ENCODE peak calls at places on chromosomes 3 and 15, in seven cellular contexts. N is gastrocnemius medialis; P is CD8-positive, alpha-beta T cell; Y is osteocyte; H is HCT116; F is IMR-90; U is uterus. L is an unnamed sample.

GRCh38 chr15:68210821-68211655 is 5.9 kb upstream of the CALML4 start:
- DNase-seq in N (no peak), P (peak), Y (peak), H (no peak), F (peak), U (peak), L (peak)

GRCh38 chr3:188432826-188433525 is 279.0 kb downstream of the LPP start:
- DNase-seq in N (no peak), P (no peak), Y (no peak), H (no peak), F (peak), U (no peak), L (peak)

GRCh38 chr3:127482216-127483004 is 108.1 kb downstream of the TPRA1 start:
- DNase-seq in N (no peak), P (no peak), Y (no peak), H (no peak), F (peak), U (no peak), L (no peak)

GRCh38 chr3:110341047-110341446 is 730.6 kb upstream of the NECTIN3 start:
- DNase-seq in N (no peak), P (no peak), Y (no peak), H (no peak), F (peak), U (no peak), L (no peak)

GRCh38 chr15:77747175-77748077 is 114.7 kb upstream of the LINGO1 start:
- DNase-seq in N (no peak), P (no peak), Y (no peak), H (no peak), F (no peak), U (no peak), L (no peak)

GRCh38 chr15:59169337-59169736 is 37.3 kb upstream of the LDHAL6B start:
- DNase-seq in N (no peak), P (no peak), Y (no peak), H (no peak), F (peak), U (no peak), L (no peak)

GRCh38 chr15:68158046-68158628 is 47.0 kb downstream of the CALML4 start:
- DNase-seq in N (no peak), P (no peak), Y (no peak), H (no peak), F (peak), U (no peak), L (no peak)

GRCh38 chr3:139202226-139202958 is 141.4 kb upstream of the MRPS22 start:
- DNase-seq in N (no peak), P (no peak), Y (no peak), H (peak), F (no peak), U (no peak), L (peak)

GRCh38 chr3:187215460-187215859 is 18.2 kb downstream of the RTP1 start:
- DNase-seq in N (no peak), P (no peak), Y (no peak), H (no peak), F (no peak), U (no peak), L (no peak)

GRCh38 chr3:127985655-127986225 is 66.5 kb upstream of the SEC61A1 start:
- DNase-seq in N (no peak), P (no peak), Y (no peak), H (no peak), F (no peak), U (no peak), L (no peak)

GRCh38 chr15:39124155-39124924 is 456.5 kb upstream of the THBS1 start:
- DNase-seq in N (no peak), P (no peak), Y (no peak), H (no peak), F (peak), U (no peak), L (no peak)

GRCh38 chr3:126911162-126912026 is 71.5 kb upstream of the PLXNA1 start:
- DNase-seq in N (peak), P (peak), Y (no peak), H (peak), F (peak), U (no peak), L (peak)

GRCh38 chr15:92921215-92922131 is 21.3 kb downstream of the CHD2 start:
- DNase-seq in N (no peak), P (no peak), Y (no peak), H (peak), F (peak), U (no peak), L (peak)

GRCh38 chr15:65663521-65663920 is 41.8 kb downstream of the SLC24A1 start:
- DNase-seq in N (no peak), P (no peak), Y (no peak), H (no peak), F (no peak), U (no peak), L (no peak)

GRCh38 chr15:25903024-25903581 is 40.0 kb upstream of the ATP10A start:
- DNase-seq in N (no peak), P (no peak), Y (no peak), H (no peak), F (peak), U (no peak), L (no peak)

GRCh38 chr3:72077473-72078259 is 292.7 kb upstream of the PROK2 start:
- DNase-seq in N (no peak), P (no peak), Y (no peak), H (no peak), F (no peak), U (no peak), L (no peak)

GRCh38 chr3:182092662-182093262 is 381.0 kb downstream of the SOX2 start:
- DNase-seq in N (no peak), P (no peak), Y (no peak), H (no peak), F (no peak), U (no peak), L (peak)

GRCh38 chr3:193134895-193135294 is 106.1 kb upstream of the PLAAT1 start:
- DNase-seq in N (no peak), P (no peak), Y (no peak), H (no peak), F (peak), U (no peak), L (peak)

GRCh38 chr3:165837058-165837525 is at the start of gene BCHE:
- DNase-seq in N (no peak), P (no peak), Y (no peak), H (no peak), F (peak), U (peak), L (peak)

GRCh38 chr3:27681249-27681748 is 40.8 kb downstream of the EOMES start:
- DNase-seq in N (no peak), P (no peak), Y (no peak), H (peak), F (peak), U (no peak), L (peak)

GRCh38 chr3:140505256-140505655 is 172.6 kb upstream of the TRIM42 start:
- DNase-seq in N (no peak), P (no peak), Y (no peak), H (no peak), F (no peak), U (no peak), L (peak)

GRCh38 chr15:68646156-68646555 is 67.4 kb downstream of the CORO2B start:
- DNase-seq in N (no peak), P (no peak), Y (no peak), H (no peak), F (no peak), U (peak), L (no peak)

GRCh38 chr15:61684749-61685467 is 375.3 kb downstream of the VPS13C start:
- DNase-seq in N (no peak), P (no peak), Y (no peak), H (no peak), F (no peak), U (no peak), L (no peak)

GRCh38 chr3:190429681-190430080 is 20.0 kb downstream of the TMEM207 start:
- DNase-seq in N (no peak), P (no peak), Y (no peak), H (no peak), F (peak), U (no peak), L (no peak)

GRCh38 chr3:111325160-111325707 is 216.8 kb upstream of the CD96 start:
- DNase-seq in N (no peak), P (no peak), Y (no peak), H (no peak), F (peak), U (no peak), L (no peak)

GRCh38 chr3:60835796-60836195 is 415.5 kb downstream of the FHIT start:
- DNase-seq in N (no peak), P (no peak), Y (no peak), H (no peak), F (no peak), U (no peak), L (no peak)

GRCh38 chr15:66923438-66923881 is 141.9 kb upstream of the SMAD3 start:
- DNase-seq in N (no peak), P (no peak), Y (no peak), H (peak), F (no peak), U (no peak), L (peak)

GRCh38 chr3:42500091-42500490 is 2.4 kb upstream of the VIPR1 start:
- DNase-seq in N (no peak), P (no peak), Y (peak), H (no peak), F (no peak), U (no peak), L (no peak)

GRCh38 chr3:172300862-172301261 is 147.4 kb downstream of the GHSR start:
- DNase-seq in N (no peak), P (no peak), Y (no peak), H (no peak), F (no peak), U (no peak), L (no peak)

GRCh38 chr3:157948605-157949383 is 157.4 kb downstream of the SHOX2 start:
- DNase-seq in N (no peak), P (no peak), Y (no peak), H (no peak), F (no peak), U (no peak), L (no peak)
- TF ChIP-seq CTCF in N (no peak), P (no peak), Y (no peak), H (no peak), F (no peak), U (no peak), L (no peak)

GRCh38 chr3:58237238-58237939 is at the start of gene ABHD6:
- DNase-seq in N (peak), P (peak), Y (peak), H (peak), F (peak), U (peak), L (peak)
- TF ChIP-seq CTCF in N (peak), P (no peak), Y (peak), H (peak), F (peak), U (peak), L (no peak)

DNA sequence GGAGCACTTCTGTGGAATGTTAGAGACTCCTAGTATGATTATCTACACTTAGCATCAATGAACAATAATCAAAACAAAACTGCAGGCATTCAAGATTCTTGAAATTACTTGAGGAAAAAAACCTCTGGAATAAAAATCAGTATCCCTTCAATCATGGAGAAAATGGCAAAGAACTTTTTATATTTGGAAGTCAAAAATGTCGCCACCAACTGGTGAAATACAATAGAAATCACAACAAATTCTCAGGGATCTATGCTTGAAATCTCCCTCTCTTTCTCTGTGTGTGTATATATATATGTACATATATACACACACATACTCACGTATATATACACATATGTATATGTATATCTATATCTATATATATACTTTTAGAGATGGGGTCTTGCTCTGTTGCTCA is 378.9 kb upstream of the ALCAM start:
- DNase-seq in N (no peak), P (no peak), Y (no peak), H (no peak), F (no peak), U (no peak), L (no peak)
- TF ChIP-seq CTCF in N (no peak), P (no peak), Y (no peak), H (peak), F (no peak), U (no peak), L (no peak)

GRCh38 chr3:50630394-50630793 is 13.4 kb downstream of the MAPKAPK3 start:
- DNase-seq in N (no peak), P (no peak), Y (no peak), H (no peak), F (no peak), U (no peak), L (no peak)

GRCh38 chr3:50632450-50632849 is 15.5 kb downstream of the MAPKAPK3 start:
- DNase-seq in N (no peak), P (no peak), Y (no peak), H (no peak), F (no peak), U (no peak), L (no peak)

GRCh38 chr3:50628601-50629000 is 11.7 kb downstream of the MAPKAPK3 start:
- DNase-seq in N (no peak), P (no peak), Y (no peak), H (no peak), F (no peak), U (no peak), L (no peak)

GRCh38 chr3:50633233-50633795 is 16.4 kb downstream of the MAPKAPK3 start:
- DNase-seq in N (no peak), P (no peak), Y (no peak), H (no peak), F (no peak), U (no peak), L (no peak)

GRCh38 chr3:50630916-50631315 is 14.0 kb downstream of the MAPKAPK3 start:
- DNase-seq in N (no peak), P (no peak), Y (no peak), H (no peak), F (no peak), U (no peak), L (no peak)
- TF ChIP-seq CTCF in N (no peak), P (no peak), Y (no peak), H (no peak), F (no peak), U (no peak), L (no peak)

GRCh38 chr3:183731611-183732010 is 34.0 kb downstream of the YEATS2 start:
- DNase-seq in N (no peak), P (no peak), Y (no peak), H (no peak), F (no peak), U (no peak), L (no peak)

GRCh38 chr3:183734750-183735284 is 37.2 kb downstream of the YEATS2 start:
- DNase-seq in N (no peak), P (no peak), Y (no peak), H (no peak), F (no peak), U (no peak), L (no peak)

GRCh38 chr3:183733553-183733952 is 36.0 kb downstream of the YEATS2 start:
- DNase-seq in N (no peak), P (no peak), Y (no peak), H (no peak), F (no peak), U (no peak), L (no peak)

GRCh38 chr3:183728204-183728603 is 30.6 kb downstream of the YEATS2 start:
- DNase-seq in N (no peak), P (no peak), Y (no peak), H (no peak), F (no peak), U (no peak), L (no peak)

GRCh38 chr3:183730361-183730760 is 32.8 kb downstream of the YEATS2 start:
- DNase-seq in N (no peak), P (no peak), Y (no peak), H (no peak), F (no peak), U (no peak), L (no peak)
- TF ChIP-seq CTCF in N (no peak), P (no peak), Y (no peak), H (no peak), F (no peak), U (no peak), L (no peak)

DNA sequence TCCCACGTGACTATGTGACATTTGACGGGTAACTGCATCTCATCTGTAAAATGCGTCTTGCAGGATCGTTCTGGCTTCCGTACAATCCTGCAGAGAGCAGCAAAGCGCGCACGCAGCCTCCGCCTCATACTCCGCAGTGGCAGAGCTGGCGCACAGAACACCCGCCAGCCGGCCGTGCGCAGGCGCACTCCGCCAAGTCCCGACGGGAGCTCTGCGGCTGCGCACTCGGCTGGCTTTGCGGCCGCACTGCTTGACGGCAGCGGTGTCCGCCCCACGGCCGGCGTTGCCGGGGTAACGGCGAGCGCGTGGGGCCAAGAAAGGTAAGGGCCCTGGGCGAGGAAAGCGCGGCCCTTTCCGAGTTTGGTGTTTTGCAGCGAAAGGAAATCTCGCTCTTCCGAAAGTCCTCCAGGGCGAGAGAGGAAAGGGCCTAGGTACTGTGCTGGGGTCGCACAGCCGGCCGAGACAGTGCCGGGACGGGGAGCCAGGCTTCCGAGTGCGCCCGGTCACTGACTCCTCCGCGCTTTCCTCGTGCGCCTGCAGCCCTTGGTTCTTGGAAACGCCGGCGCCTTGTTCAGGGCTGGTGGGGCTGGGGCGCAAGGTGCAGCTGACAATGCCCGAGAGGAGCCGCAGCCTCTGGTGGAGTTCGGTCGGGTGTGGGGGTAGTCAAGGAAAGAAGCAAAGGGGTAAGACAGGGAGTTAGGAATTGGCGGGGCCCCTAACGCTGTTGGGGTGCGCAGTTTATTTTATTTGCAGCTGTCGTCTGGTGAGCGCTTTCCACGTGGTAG is at the start of gene TSEN2:
- DNase-seq in N (peak), P (peak), Y (peak), H (peak), F (peak), U (peak), L (peak)
- TF ChIP-seq CTCF in N (peak), P (no peak), Y (peak), H (no peak), F (peak), U (peak), L (no peak)

GRCh38 chr3:71011565-71012287 is 571.8 kb downstream of the FOXP1 start:
- DNase-seq in N (no peak), P (no peak), Y (no peak), H (no peak), F (peak), U (no peak), L (peak)
- TF ChIP-seq CTCF in N (no peak), P (no peak), Y (no peak), H (no peak), F (no peak), U (no peak), L (no peak)

GRCh38 chr3:123027292-123028232 is at the start of gene SEMA5B:
- DNase-seq in N (no peak), P (no peak), Y (no peak), H (no peak), F (no peak), U (peak), L (peak)
- TF ChIP-seq CTCF in N (no peak), P (peak), Y (peak), H (no peak), F (peak), U (peak), L (peak)

GRCh38 chr3:141737108-141737507 is 990 bp upstream of the RNF7 start:
- DNase-seq in N (no peak), P (no peak), Y (no peak), H (no peak), F (no peak), U (no peak), L (no peak)

GRCh38 chr3:141737828-141738635 is at the start of gene RNF7:
- DNase-seq in N (peak), P (peak), Y (peak), H (peak), F (peak), U (peak), L (peak)

GRCh38 chr3:141738636-141739363 is 702 bp downstream of the RNF7 start:
- DNase-seq in N (no peak), P (no peak), Y (no peak), H (no peak), F (peak), U (no peak), L (no peak)

GRCh38 chr3:141740349-141740748 is 2.3 kb downstream of the RNF7 start:
- DNase-seq in N (no peak), P (no peak), Y (no peak), H (no peak), F (no peak), U (no peak), L (no peak)

GRCh38 chr3:141739731-141740130 is 1.6 kb downstream of the RNF7 start:
- DNase-seq in N (no peak), P (no peak), Y (no peak), H (no peak), F (no peak), U (no peak), L (no peak)
- TF ChIP-seq CTCF in N (no peak), P (no peak), Y (no peak), H (no peak), F (no peak), U (no peak), L (no peak)

GRCh38 chr3:177286034-177286433 is 88.8 kb upstream of the TBL1XR1 start:
- DNase-seq in N (no peak), P (no peak), Y (no peak), H (peak), F (no peak), U (no peak), L (peak)

GRCh38 chr3:177287231-177287630 is 89.9 kb upstream of the TBL1XR1 start:
- DNase-seq in N (no peak), P (no peak), Y (no peak), H (no peak), F (no peak), U (no peak), L (no peak)

GRCh38 chr3:177283983-177284382 is 86.7 kb upstream of the TBL1XR1 start:
- DNase-seq in N (no peak), P (no peak), Y (no peak), H (no peak), F (no peak), U (no peak), L (no peak)

GRCh38 chr3:177282028-177282655 is 84.9 kb upstream of the TBL1XR1 start:
- DNase-seq in N (no peak), P (no peak), Y (no peak), H (no peak), F (no peak), U (no peak), L (no peak)

GRCh38 chr3:177284383-177284881 is 87.2 kb upstream of the TBL1XR1 start:
- DNase-seq in N (peak), P (no peak), Y (no peak), H (peak), F (peak), U (peak), L (peak)
- TF ChIP-seq CTCF in N (no peak), P (no peak), Y (peak), H (no peak), F (no peak), U (no peak), L (no peak)

L was measured in Calu3.